ENCODE peak calls at places on chromosomes 12 and 14, in six cellular contexts. I is PC-3, V is tibial nerve, G is pancreas, N is thyroid gland, Q is cardiac muscle cell. Z is an unnamed sample. For H3K4me1, the result is how much of the 10 kb centered on the place peaks cover.

GRCh38 chr14:32565256-32565655 is 236.2 kb downstream of the AKAP6 start:
- DNase-seq in I (no peak), V (no peak), G (no peak), N (no peak), Q (peak), Z (no peak)

GRCh38 chr12:75951399-75952228 is 80.0 kb downstream of the PHLDA1 start:
- DNase-seq in I (peak), V (no peak), G (no peak), N (no peak), Q (no peak), Z (no peak)

GRCh38 chr12:4271433-4272013 is 2.0 kb upstream of the CCND2 start:
- DNase-seq in I (no peak), V (no peak), G (no peak), N (peak), Q (peak), Z (no peak)

GRCh38 chr12:21637985-21638891 is 19.4 kb downstream of the LDHB start:
- DNase-seq in I (no peak), V (no peak), G (no peak), N (no peak), Q (no peak), Z (no peak)

GRCh38 chr12:49627752-49628360 is 4.5 kb downstream of the PRPF40B start:
- DNase-seq in I (peak), V (no peak), G (no peak), N (no peak), Q (no peak), Z (no peak)

GRCh38 chr12:106871477-106871876 is 84.2 kb upstream of the TMEM263 start:
- DNase-seq in I (peak), V (no peak), G (no peak), N (no peak), Q (no peak), Z (no peak)

GRCh38 chr12:105882404-105882803 is 256.4 kb downstream of the NUAK1 start:
- DNase-seq in I (no peak), V (peak), G (no peak), N (no peak), Q (no peak), Z (no peak)

GRCh38 chr12:74370608-74371216 is 166.9 kb upstream of the ATXN7L3B start:
- DNase-seq in I (no peak), V (no peak), G (no peak), N (no peak), Q (no peak), Z (no peak)

GRCh38 chr12:42689699-42690098 is 100.2 kb upstream of the PRICKLE1 start:
- DNase-seq in I (no peak), V (no peak), G (no peak), N (no peak), Q (no peak), Z (no peak)

GRCh38 chr12:25014961-25015360 is 66.1 kb upstream of the BCAT1 start:
- DNase-seq in I (no peak), V (no peak), G (no peak), N (no peak), Q (no peak), Z (no peak)

GRCh38 chr12:96497800-96498199 is 8.4 kb downstream of the CFAP54 start:
- DNase-seq in I (no peak), V (no peak), G (no peak), N (no peak), Q (no peak), Z (no peak)

GRCh38 chr14:93780811-93781210 is 7.5 kb downstream of the PRIMA1 start:
- DNase-seq in I (no peak), V (no peak), G (no peak), N (peak), Q (no peak), Z (no peak)

GRCh38 chr12:71183846-71184245 is 26.0 kb upstream of the TSPAN8 start:
- DNase-seq in I (no peak), V (no peak), G (no peak), N (no peak), Q (no peak), Z (no peak)

GRCh38 chr14:23445773-23446172 is 10.3 kb upstream of the MYH7 start:
- DNase-seq in I (no peak), V (no peak), G (no peak), N (no peak), Q (no peak), Z (no peak)

GRCh38 chr12:24615967-24616411 is 332.9 kb downstream of the BCAT1 start:
- DNase-seq in I (no peak), V (no peak), G (no peak), N (no peak), Q (no peak), Z (no peak)

GRCh38 chr12:90630006-90630405 is 325.0 kb downstream of the CCER1 start:
- DNase-seq in I (no peak), V (no peak), G (no peak), N (no peak), Q (no peak), Z (no peak)

GRCh38 chr12:131164096-131164872 is 210.6 kb downstream of the ADGRD1 start:
- DNase-seq in I (no peak), V (no peak), G (no peak), N (no peak), Q (no peak), Z (no peak)

GRCh38 chr12:94148841-94149780 is 734 bp downstream of the PLXNC1 start:
- DNase-seq in I (no peak), V (no peak), G (no peak), N (peak), Q (peak), Z (no peak)

GRCh38 chr12:18483723-18484325 is 222.5 kb downstream of the PIK3C2G start:
- DNase-seq in I (no peak), V (no peak), G (no peak), N (peak), Q (no peak), Z (no peak)

GRCh38 chr14:95958105-95958504 is 81.1 kb upstream of the C14orf132 start:
- DNase-seq in I (no peak), V (no peak), G (no peak), N (no peak), Q (no peak), Z (no peak)

GRCh38 chr14:35122696-35123387 is 490 bp downstream of the PRORP start:
- DNase-seq in I (peak), V (no peak), G (no peak), N (peak), Q (no peak), Z (no peak)

GRCh38 chr14:88496414-88496813 is 58.4 kb downstream of the PTPN21 start:
- DNase-seq in I (no peak), V (no peak), G (no peak), N (no peak), Q (no peak), Z (no peak)

DNA sequence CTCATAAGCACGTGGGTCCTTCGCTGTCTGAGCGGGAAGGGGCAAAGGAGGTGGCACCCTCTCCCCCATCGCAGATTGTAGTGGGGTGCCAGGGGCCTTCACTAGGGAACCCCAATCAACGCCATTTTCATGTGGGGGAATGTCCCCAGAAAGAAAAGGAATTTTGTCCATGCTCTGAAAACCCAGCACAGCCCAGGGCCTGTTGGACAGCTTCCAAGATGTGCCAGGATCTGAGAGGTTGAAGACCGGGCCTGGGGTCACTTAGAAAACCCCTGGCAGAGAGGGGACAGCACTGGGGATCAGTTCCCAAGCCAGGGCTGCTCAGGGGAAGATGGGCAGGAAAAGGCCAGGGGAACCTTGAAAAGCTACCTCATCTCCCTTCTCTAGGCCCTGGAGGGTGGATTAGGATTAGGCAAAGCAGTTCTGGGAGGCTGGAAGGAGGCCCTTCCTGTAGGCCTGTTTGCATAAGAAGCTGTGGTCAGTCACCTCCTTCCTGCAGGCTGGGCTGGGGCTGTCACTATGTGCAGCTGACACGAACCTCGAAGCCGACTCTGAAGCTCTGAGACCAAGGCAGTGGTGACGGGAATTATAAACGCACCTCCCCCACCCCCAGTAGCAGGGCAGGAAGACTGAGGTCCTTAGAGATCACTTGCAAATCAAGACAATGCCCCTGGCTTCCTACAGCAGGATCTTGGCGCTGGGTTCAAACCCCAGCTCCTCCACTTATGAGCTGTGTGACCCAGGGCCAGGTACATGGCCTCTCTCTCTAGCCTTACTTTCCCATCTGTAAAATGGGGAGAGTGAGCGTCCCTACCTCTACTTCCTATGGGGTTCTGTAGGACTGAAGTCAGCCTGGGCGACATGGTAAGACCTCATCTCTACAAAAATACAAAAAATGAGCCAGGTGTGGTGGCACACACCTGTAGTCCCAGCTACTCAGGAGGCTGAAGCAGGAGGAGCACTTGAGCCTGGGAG is 29.0 kb downstream of the TESC start:
- DNase-seq in I (no peak), V (no peak), G (no peak), N (no peak), Q (no peak), Z (no peak)
- H3K4me1 ChIP-seq in I (under half), V (under half), G (under half), N (under half), Q (under half), Z (under half)

GRCh38 chr12:88945041-88945732 is 364.9 kb upstream of the KITLG start:
- DNase-seq in I (no peak), V (no peak), G (no peak), N (no peak), Q (no peak), Z (no peak)
- H3K27ac ChIP-seq in I (peak), V (no peak), G (no peak), N (no peak), Q (no peak), Z (no peak)

GRCh38 chr14:87457727-87458126 is 535.3 kb downstream of the GALC start:
- DNase-seq in I (peak), V (no peak), G (no peak), N (no peak), Q (no peak), Z (no peak)
- H3K4me3 ChIP-seq in I (peak), V (peak), G (no peak), N (no peak), Q (no peak), Z (no peak)

GRCh38 chr12:639566-639965 is 23.7 kb downstream of the NINJ2 start:
- DNase-seq in I (no peak), V (no peak), G (no peak), N (no peak), Q (no peak), Z (no peak)
- H3K4me1 ChIP-seq in I (under half), V (under half), G (under half), N (under half), Q (under half), Z (under half)

DNA sequence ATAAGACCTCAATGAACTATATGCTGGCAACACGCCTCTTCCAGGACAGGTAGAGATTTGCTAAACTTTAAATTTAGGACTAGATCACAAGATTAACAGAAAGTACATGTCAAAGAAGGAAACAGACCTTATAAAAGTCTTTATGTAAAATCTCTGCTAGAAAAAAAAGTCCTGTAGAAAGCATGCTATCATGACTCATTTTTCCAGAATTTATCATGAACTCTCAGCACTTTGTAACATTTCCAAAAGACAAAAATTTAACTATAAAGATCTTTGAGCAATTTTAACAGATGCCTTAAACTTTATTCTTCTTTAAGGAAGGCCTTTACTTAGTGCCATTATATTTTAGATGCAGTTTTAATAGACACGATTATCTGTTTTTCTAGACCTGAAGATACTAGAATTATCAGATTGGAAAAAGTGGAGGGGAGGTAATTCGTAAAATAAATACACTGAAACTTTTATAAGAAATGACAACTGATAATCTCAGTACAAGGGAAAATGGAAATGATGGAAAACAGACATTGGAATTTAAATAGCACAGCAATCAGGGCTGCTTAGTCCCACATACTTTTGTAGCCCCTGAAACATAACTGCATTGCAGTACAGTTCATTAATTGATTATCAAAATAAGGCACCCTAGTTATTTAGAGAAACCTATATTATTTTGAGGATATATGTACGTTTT is 92.0 kb downstream of the TTLL5 start:
- DNase-seq in I (no peak), V (no peak), G (no peak), N (no peak), Q (no peak), Z (no peak)
- H3K27ac ChIP-seq in I (no peak), V (no peak), G (no peak), N (no peak), Q (no peak), Z (no peak)

GRCh38 chr14:99946652-99947489 is 118.4 kb upstream of the EVL start:
- DNase-seq in I (peak), V (no peak), G (no peak), N (peak), Q (peak), Z (peak)
- H3K4me3 ChIP-seq in I (no peak), V (no peak), G (no peak), N (no peak), Q (peak), Z (peak)

GRCh38 chr14:75163677-75164076 is 12.7 kb downstream of the TMED10 start:
- DNase-seq in I (no peak), V (no peak), G (no peak), N (no peak), Q (no peak), Z (no peak)

GRCh38 chr14:75162631-75163030 is 13.8 kb downstream of the TMED10 start:
- DNase-seq in I (no peak), V (no peak), G (no peak), N (no peak), Q (no peak), Z (no peak)

GRCh38 chr14:75168586-75169335 is 7.7 kb downstream of the TMED10 start:
- DNase-seq in I (peak), V (no peak), G (no peak), N (no peak), Q (no peak), Z (no peak)

GRCh38 chr14:75164809-75165208 is 11.6 kb downstream of the TMED10 start:
- DNase-seq in I (no peak), V (no peak), G (no peak), N (no peak), Q (no peak), Z (no peak)

GRCh38 chr14:75165586-75166391 is 10.6 kb downstream of the TMED10 start:
- DNase-seq in I (no peak), V (no peak), G (peak), N (no peak), Q (no peak), Z (no peak)
- H3K4me1 ChIP-seq in I (under half), V (half or more), G (under half), N (under half), Q (under half), Z (under half)

GRCh38 chr12:108727868-108728735 is 3.2 kb downstream of the CORO1C start:
- DNase-seq in I (no peak), V (no peak), G (no peak), N (no peak), Q (no peak), Z (no peak)
- H3K27ac ChIP-seq in I (peak), V (peak), G (no peak), N (no peak), Q (peak), Z (no peak)

DNA sequence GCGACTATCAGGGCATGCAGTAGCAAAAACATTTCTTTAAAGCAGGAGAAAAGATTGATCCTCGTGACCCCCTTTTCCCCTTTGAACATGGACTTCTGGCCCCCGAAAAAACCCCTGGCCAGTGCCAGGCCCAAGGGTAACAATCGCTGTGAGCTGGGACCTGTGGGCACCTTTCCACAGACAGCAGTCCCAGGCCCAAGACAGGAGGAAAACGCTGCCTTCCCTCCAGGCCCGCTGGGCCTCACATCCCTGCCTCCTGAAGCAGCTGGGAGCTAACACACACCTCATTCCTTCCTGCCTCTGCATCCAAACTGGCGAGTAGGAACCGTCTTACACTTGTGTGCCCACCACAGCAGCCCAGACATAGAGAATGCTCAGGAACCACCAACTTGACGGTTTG is 1.2 kb downstream of the VWF start:
- DNase-seq in I (no peak), V (no peak), G (no peak), N (no peak), Q (no peak), Z (no peak)
- H3K4me3 ChIP-seq in I (no peak), V (no peak), G (no peak), N (no peak), Q (no peak), Z (no peak)

DNA sequence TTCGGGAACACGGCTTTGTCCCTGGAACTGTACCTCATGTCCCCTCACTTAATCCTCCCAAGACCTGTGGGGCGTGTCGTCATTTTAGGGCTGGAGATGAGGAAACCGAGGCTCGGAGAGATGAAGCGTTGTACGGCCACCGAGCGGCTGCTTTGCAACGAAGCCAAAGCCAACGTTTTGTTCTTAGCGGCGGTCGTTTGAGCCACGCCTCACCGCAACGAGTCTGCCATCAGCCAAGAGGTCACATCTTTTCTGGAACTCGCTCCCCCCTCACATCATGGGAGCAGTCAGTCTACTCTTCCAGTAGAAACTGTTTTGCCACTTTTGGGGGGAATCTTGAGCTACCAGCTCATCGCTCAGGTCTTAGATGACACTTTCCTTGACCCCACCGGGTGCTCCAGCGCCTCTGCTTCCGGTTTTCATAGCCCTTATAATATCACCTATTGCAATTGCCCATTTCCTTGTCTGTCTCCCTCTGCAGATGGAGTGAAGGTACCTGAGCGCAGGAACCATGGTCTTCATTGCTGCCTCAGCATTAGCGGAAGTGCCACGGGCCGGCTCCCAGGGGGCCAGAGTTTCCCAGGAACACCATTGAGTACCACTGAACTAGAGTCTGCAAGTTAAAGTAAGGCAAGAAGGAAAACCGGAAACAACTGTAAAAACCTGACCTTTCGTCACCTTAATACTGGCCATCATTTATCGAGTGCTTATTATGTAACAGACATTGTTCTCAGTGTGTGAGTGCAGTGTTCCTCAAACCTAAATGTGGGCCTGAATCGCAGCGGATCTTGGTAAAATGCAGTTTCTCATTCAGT is 19.6 kb downstream of the NINJ2 start:
- DNase-seq in I (no peak), V (no peak), G (no peak), N (no peak), Q (no peak), Z (no peak)
- H3K4me1 ChIP-seq in I (under half), V (under half), G (under half), N (under half), Q (under half), Z (under half)

Z was measured in effector memory CD4-positive, alpha-beta T cell.